ENCODE peak calls at places on chromosomes 1 and 21, in ten cellular contexts. One of them, this sample, is unnamed.

GRCh38 chr1:9169601-9170137 is 40.8 kb upstream of the GPR157 start:
- DNase-seq in HT-29: no peak
- DNase-seq in WTC11: no peak
- DNase-seq in mesenchymal stem cell: no peak
- DNase-seq in smooth muscle cell of the brain vasculature: no peak
- DNase-seq in HAP-1: no peak
- DNase-seq in Right ventricle myocardium inferior: peak; percentile 45
- DNase-seq in IMR-90: no peak
- DNase-seq in HFF-Myc: no peak
- DNase-seq in SW480: no peak
- DNase-seq in this sample: no peak

GRCh38 chr1:27011058-27011764 is 1.4 kb downstream of the TENT5B start:
- DNase-seq in HT-29: peak; percentile 92
- DNase-seq in WTC11: peak; percentile 92
- DNase-seq in mesenchymal stem cell: peak; percentile 87
- DNase-seq in smooth muscle cell of the brain vasculature: no peak
- DNase-seq in HAP-1: peak; percentile 84
- DNase-seq in Right ventricle myocardium inferior: no peak
- DNase-seq in IMR-90: peak; percentile 88
- DNase-seq in HFF-Myc: no peak
- DNase-seq in SW480: peak; percentile 73
- DNase-seq in this sample: peak; percentile 95

GRCh38 chr1:32733573-32734321 is 31.2 kb upstream of the SYNC start:
- DNase-seq in HT-29: peak; percentile 50
- DNase-seq in WTC11: peak; percentile 49
- DNase-seq in mesenchymal stem cell: peak; percentile 50
- DNase-seq in smooth muscle cell of the brain vasculature: no peak
- DNase-seq in HAP-1: peak; percentile 36
- DNase-seq in Right ventricle myocardium inferior: no peak
- DNase-seq in IMR-90: peak; percentile 64
- DNase-seq in HFF-Myc: no peak
- DNase-seq in SW480: no peak
- DNase-seq in this sample: no peak

GRCh38 chr21:39033878-39034589 is 149.2 kb downstream of the PSMG1 start:
- DNase-seq in HT-29: peak; percentile 83
- DNase-seq in WTC11: no peak
- DNase-seq in mesenchymal stem cell: no peak
- DNase-seq in smooth muscle cell of the brain vasculature: no peak
- DNase-seq in HAP-1: no peak
- DNase-seq in Right ventricle myocardium inferior: no peak
- DNase-seq in IMR-90: no peak
- DNase-seq in HFF-Myc: no peak
- DNase-seq in SW480: peak; percentile 69
- DNase-seq in this sample: no peak

GRCh38 chr1:58699011-58699762 is 675 bp downstream of the MYSM1 start:
- DNase-seq in HT-29: no peak
- DNase-seq in WTC11: no peak
- DNase-seq in mesenchymal stem cell: no peak
- DNase-seq in smooth muscle cell of the brain vasculature: no peak
- DNase-seq in HAP-1: no peak
- DNase-seq in Right ventricle myocardium inferior: no peak
- DNase-seq in IMR-90: no peak
- DNase-seq in HFF-Myc: no peak
- DNase-seq in SW480: peak; percentile 30
- DNase-seq in this sample: no peak

GRCh38 chr1:37038079-37038702 is 3.9 kb upstream of the GRIK3 start:
- DNase-seq in HT-29: peak; percentile 12
- DNase-seq in WTC11: peak; percentile 38
- DNase-seq in mesenchymal stem cell: no peak
- DNase-seq in smooth muscle cell of the brain vasculature: no peak
- DNase-seq in HAP-1: peak; percentile 17
- DNase-seq in Right ventricle myocardium inferior: no peak
- DNase-seq in IMR-90: no peak
- DNase-seq in HFF-Myc: no peak
- DNase-seq in SW480: peak; percentile 25
- DNase-seq in this sample: no peak

GRCh38 chr1:25797939-25798338 is 2.1 kb upstream of the SELENON start:
- DNase-seq in HT-29: no peak
- DNase-seq in WTC11: peak; percentile 81
- DNase-seq in mesenchymal stem cell: peak; percentile 52
- DNase-seq in smooth muscle cell of the brain vasculature: no peak
- DNase-seq in HAP-1: peak; percentile 73
- DNase-seq in Right ventricle myocardium inferior: no peak
- DNase-seq in IMR-90: no peak
- DNase-seq in HFF-Myc: no peak
- DNase-seq in SW480: no peak
- DNase-seq in this sample: no peak

GRCh38 chr1:84363019-84363418 is 35.3 kb upstream of the DNASE2B start:
- DNase-seq in HT-29: no peak
- DNase-seq in WTC11: no peak
- DNase-seq in mesenchymal stem cell: peak; percentile 60
- DNase-seq in smooth muscle cell of the brain vasculature: no peak
- DNase-seq in HAP-1: no peak
- DNase-seq in Right ventricle myocardium inferior: no peak
- DNase-seq in IMR-90: no peak
- DNase-seq in HFF-Myc: no peak
- DNase-seq in SW480: no peak
- DNase-seq in this sample: no peak

GRCh38 chr21:33880626-33881025 is 35.0 kb downstream of the ATP5PO start:
- DNase-seq in HT-29: no peak
- DNase-seq in WTC11: no peak
- DNase-seq in mesenchymal stem cell: no peak
- DNase-seq in smooth muscle cell of the brain vasculature: no peak
- DNase-seq in HAP-1: no peak
- DNase-seq in Right ventricle myocardium inferior: no peak
- DNase-seq in IMR-90: no peak
- DNase-seq in HFF-Myc: no peak
- DNase-seq in SW480: no peak
- DNase-seq in this sample: no peak

GRCh38 chr1:227317541-227318002 is 720 bp downstream of the CDC42BPA start:
- DNase-seq in HT-29: peak; percentile 65
- DNase-seq in WTC11: peak; percentile 67
- DNase-seq in mesenchymal stem cell: peak; percentile 84
- DNase-seq in smooth muscle cell of the brain vasculature: no peak
- DNase-seq in HAP-1: peak; percentile 83
- DNase-seq in Right ventricle myocardium inferior: no peak
- DNase-seq in IMR-90: peak; percentile 61
- DNase-seq in HFF-Myc: no peak
- DNase-seq in SW480: peak; percentile 66
- DNase-seq in this sample: peak; percentile 80

GRCh38 chr1:182048562-182048961 is 12.9 kb downstream of the ZNF648 start:
- DNase-seq in HT-29: no peak
- DNase-seq in WTC11: no peak
- DNase-seq in mesenchymal stem cell: no peak
- DNase-seq in smooth muscle cell of the brain vasculature: no peak
- DNase-seq in HAP-1: no peak
- DNase-seq in Right ventricle myocardium inferior: no peak
- DNase-seq in IMR-90: no peak
- DNase-seq in HFF-Myc: no peak
- DNase-seq in SW480: no peak
- DNase-seq in this sample: no peak

GRCh38 chr1:172909606-172910326 is 141.0 kb downstream of the TNFSF18 start:
- DNase-seq in HT-29: no peak
- DNase-seq in WTC11: no peak
- DNase-seq in mesenchymal stem cell: peak; percentile 96
- DNase-seq in smooth muscle cell of the brain vasculature: no peak
- DNase-seq in HAP-1: no peak
- DNase-seq in Right ventricle myocardium inferior: no peak
- DNase-seq in IMR-90: peak; percentile 100
- DNase-seq in HFF-Myc: peak; percentile 93
- DNase-seq in SW480: no peak
- DNase-seq in this sample: peak; percentile 93

GRCh38 chr1:169486281-169486904 is 649 bp upstream of the SLC19A2 start:
- DNase-seq in HT-29: no peak
- DNase-seq in WTC11: no peak
- DNase-seq in mesenchymal stem cell: peak; percentile 72
- DNase-seq in smooth muscle cell of the brain vasculature: no peak
- DNase-seq in HAP-1: no peak
- DNase-seq in Right ventricle myocardium inferior: no peak
- DNase-seq in IMR-90: peak; percentile 66
- DNase-seq in HFF-Myc: no peak
- DNase-seq in SW480: no peak
- DNase-seq in this sample: peak; percentile 80

GRCh38 chr1:1630965-1631792 is 794 bp upstream of the MMP23B start:
- DNase-seq in HT-29: no peak
- DNase-seq in WTC11: peak; percentile 55
- DNase-seq in mesenchymal stem cell: peak; percentile 37
- DNase-seq in smooth muscle cell of the brain vasculature: no peak
- DNase-seq in HAP-1: no peak
- DNase-seq in Right ventricle myocardium inferior: peak; percentile 90
- DNase-seq in IMR-90: no peak
- DNase-seq in HFF-Myc: no peak
- DNase-seq in SW480: no peak
- DNase-seq in this sample: no peak

GRCh38 chr1:68623700-68624099 is 126.8 kb upstream of the DEPDC1 start:
- DNase-seq in HT-29: no peak
- DNase-seq in WTC11: no peak
- DNase-seq in mesenchymal stem cell: no peak
- DNase-seq in smooth muscle cell of the brain vasculature: no peak
- DNase-seq in HAP-1: no peak
- DNase-seq in Right ventricle myocardium inferior: peak; percentile 55
- DNase-seq in IMR-90: no peak
- DNase-seq in HFF-Myc: no peak
- DNase-seq in SW480: no peak
- DNase-seq in this sample: no peak

GRCh38 chr1:245156736-245157505 is 2.1 kb downstream of the KIF26B start:
- DNase-seq in HT-29: no peak
- DNase-seq in WTC11: peak; percentile 46
- DNase-seq in mesenchymal stem cell: peak; percentile 34
- DNase-seq in smooth muscle cell of the brain vasculature: no peak
- DNase-seq in HAP-1: peak; percentile 12
- DNase-seq in Right ventricle myocardium inferior: no peak
- DNase-seq in IMR-90: peak; percentile 12
- DNase-seq in HFF-Myc: no peak
- DNase-seq in SW480: peak; percentile 62
- DNase-seq in this sample: peak; percentile 34

GRCh38 chr1:201714542-201715276 is 114.2 kb upstream of the IPO9 start:
- DNase-seq in HT-29: peak; percentile 59
- DNase-seq in WTC11: no peak
- DNase-seq in mesenchymal stem cell: peak; percentile 100
- DNase-seq in smooth muscle cell of the brain vasculature: peak; percentile 95
- DNase-seq in HAP-1: no peak
- DNase-seq in Right ventricle myocardium inferior: peak; percentile 72
- DNase-seq in IMR-90: peak; percentile 100
- DNase-seq in HFF-Myc: peak; percentile 99
- DNase-seq in SW480: peak; percentile 82
- DNase-seq in this sample: peak; percentile 100

GRCh38 chr21:16075594-16076282 is 346.0 kb downstream of the USP25 start:
- DNase-seq in HT-29: no peak
- DNase-seq in WTC11: no peak
- DNase-seq in mesenchymal stem cell: no peak
- DNase-seq in smooth muscle cell of the brain vasculature: no peak
- DNase-seq in HAP-1: no peak
- DNase-seq in Right ventricle myocardium inferior: no peak
- DNase-seq in IMR-90: no peak
- DNase-seq in HFF-Myc: no peak
- DNase-seq in SW480: no peak
- DNase-seq in this sample: no peak

GRCh38 chr1:45493116-45493697 is 2.2 kb upstream of the TESK2 start:
- DNase-seq in HT-29: peak; percentile 79
- DNase-seq in WTC11: peak; percentile 45
- DNase-seq in mesenchymal stem cell: peak; percentile 64
- DNase-seq in smooth muscle cell of the brain vasculature: no peak
- DNase-seq in HAP-1: peak; percentile 66
- DNase-seq in Right ventricle myocardium inferior: no peak
- DNase-seq in IMR-90: peak; percentile 51
- DNase-seq in HFF-Myc: no peak
- DNase-seq in SW480: peak; percentile 37
- DNase-seq in this sample: peak; percentile 44

GRCh38 chr1:8816306-8816705 is 1.1 kb downstream of the RERE start:
- DNase-seq in HT-29: peak; percentile 42
- DNase-seq in WTC11: no peak
- DNase-seq in mesenchymal stem cell: peak; percentile 46
- DNase-seq in smooth muscle cell of the brain vasculature: no peak
- DNase-seq in HAP-1: no peak
- DNase-seq in Right ventricle myocardium inferior: no peak
- DNase-seq in IMR-90: peak; percentile 53
- DNase-seq in HFF-Myc: no peak
- DNase-seq in SW480: no peak
- DNase-seq in this sample: peak; percentile 54

GRCh38 chr1:67803380-67804279 is 29.6 kb downstream of the GNG12 start:
- DNase-seq in HT-29: no peak
- DNase-seq in WTC11: no peak
- DNase-seq in mesenchymal stem cell: no peak
- DNase-seq in smooth muscle cell of the brain vasculature: no peak
- DNase-seq in HAP-1: no peak
- DNase-seq in Right ventricle myocardium inferior: no peak
- DNase-seq in IMR-90: no peak
- DNase-seq in HFF-Myc: no peak
- DNase-seq in SW480: no peak
- DNase-seq in this sample: peak; percentile 60

GRCh38 chr1:34162852-34163766 is 1.9 kb downstream of the CSMD2 start:
- DNase-seq in HT-29: no peak
- DNase-seq in WTC11: peak; percentile 84
- DNase-seq in mesenchymal stem cell: peak; percentile 18
- DNase-seq in smooth muscle cell of the brain vasculature: peak; percentile 18
- DNase-seq in HAP-1: peak; percentile 50
- DNase-seq in Right ventricle myocardium inferior: no peak
- DNase-seq in IMR-90: peak; percentile 74
- DNase-seq in HFF-Myc: peak; percentile 47
- DNase-seq in SW480: peak; percentile 73
- DNase-seq in this sample: peak; percentile 60

GRCh38 chr1:145918992-145919939 is 749 bp upstream of the PEX11B start:
- DNase-seq in HT-29: peak; percentile 71
- DNase-seq in WTC11: peak; percentile 44
- DNase-seq in mesenchymal stem cell: peak; percentile 69
- DNase-seq in smooth muscle cell of the brain vasculature: no peak
- DNase-seq in HAP-1: peak; percentile 55
- DNase-seq in Right ventricle myocardium inferior: peak; percentile 86
- DNase-seq in IMR-90: peak; percentile 53
- DNase-seq in HFF-Myc: no peak
- DNase-seq in SW480: peak; percentile 80
- DNase-seq in this sample: peak; percentile 27

GRCh38 chr1:226001852-226002666 is 2.9 kb upstream of the SDE2 start:
- DNase-seq in HT-29: peak; percentile 51
- DNase-seq in WTC11: no peak
- DNase-seq in mesenchymal stem cell: no peak
- DNase-seq in smooth muscle cell of the brain vasculature: no peak
- DNase-seq in HAP-1: peak; percentile 48
- DNase-seq in Right ventricle myocardium inferior: peak; percentile 88
- DNase-seq in IMR-90: no peak
- DNase-seq in HFF-Myc: no peak
- DNase-seq in SW480: peak; percentile 70
- DNase-seq in this sample: no peak

GRCh38 chr1:6723621-6724428 is 22.2 kb upstream of the DNAJC11 start:
- DNase-seq in HT-29: no peak
- DNase-seq in WTC11: no peak
- DNase-seq in mesenchymal stem cell: no peak
- DNase-seq in smooth muscle cell of the brain vasculature: no peak
- DNase-seq in HAP-1: no peak
- DNase-seq in Right ventricle myocardium inferior: no peak
- DNase-seq in IMR-90: no peak
- DNase-seq in HFF-Myc: no peak
- DNase-seq in SW480: no peak
- DNase-seq in this sample: no peak

GRCh38 chr1:201563406-201563780 is 24.5 kb downstream of the NAV1 start:
- DNase-seq in HT-29: no peak
- DNase-seq in WTC11: no peak
- DNase-seq in mesenchymal stem cell: no peak
- DNase-seq in smooth muscle cell of the brain vasculature: no peak
- DNase-seq in HAP-1: no peak
- DNase-seq in Right ventricle myocardium inferior: no peak
- DNase-seq in IMR-90: no peak
- DNase-seq in HFF-Myc: no peak
- DNase-seq in SW480: no peak
- DNase-seq in this sample: no peak

GRCh38 chr1:19029191-19030085 is 73.0 kb upstream of the IFFO2 start:
- DNase-seq in HT-29: peak; percentile 70
- DNase-seq in WTC11: peak; percentile 8
- DNase-seq in mesenchymal stem cell: peak; percentile 17
- DNase-seq in smooth muscle cell of the brain vasculature: no peak
- DNase-seq in HAP-1: no peak
- DNase-seq in Right ventricle myocardium inferior: no peak
- DNase-seq in IMR-90: no peak
- DNase-seq in HFF-Myc: no peak
- DNase-seq in SW480: no peak
- DNase-seq in this sample: no peak

GRCh38 chr21:15138475-15138874 is 73.7 kb upstream of the NRIP1 start:
- DNase-seq in HT-29: peak; percentile 52
- DNase-seq in WTC11: no peak
- DNase-seq in mesenchymal stem cell: no peak
- DNase-seq in smooth muscle cell of the brain vasculature: no peak
- DNase-seq in HAP-1: no peak
- DNase-seq in Right ventricle myocardium inferior: no peak
- DNase-seq in IMR-90: no peak
- DNase-seq in HFF-Myc: no peak
- DNase-seq in SW480: no peak
- DNase-seq in this sample: no peak